ENCODE peak calls at places on chromosomes 13 and 19, in eight cellular contexts. One of them, this sample, is unnamed.

GRCh38 chr13:49760555-49760954 is 31.9 kb downstream of the KPNA3 start:
- DNase-seq in choroid plexus epithelial cell: no peak
- DNase-seq in endodermal cell: no peak
- DNase-seq in fibroblast of villous mesenchyme: no peak
- DNase-seq in body of pancreas: no peak
- DNase-seq in heart left ventricle: no peak
- DNase-seq in psoas muscle: no peak
- DNase-seq in ovary: no peak
- DNase-seq in this sample: no peak

GRCh38 chr19:38247734-38248268 is 8.4 kb downstream of the PPP1R14A start:
- DNase-seq in choroid plexus epithelial cell: no peak
- DNase-seq in endodermal cell: peak
- DNase-seq in fibroblast of villous mesenchyme: no peak
- DNase-seq in body of pancreas: no peak
- DNase-seq in heart left ventricle: no peak
- DNase-seq in psoas muscle: no peak
- DNase-seq in ovary: no peak
- DNase-seq in this sample: peak

GRCh38 chr19:11437955-11438354 is 2.5 kb downstream of the PRKCSH start:
- DNase-seq in choroid plexus epithelial cell: no peak
- DNase-seq in endodermal cell: no peak
- DNase-seq in fibroblast of villous mesenchyme: no peak
- DNase-seq in body of pancreas: no peak
- DNase-seq in heart left ventricle: no peak
- DNase-seq in psoas muscle: no peak
- DNase-seq in ovary: no peak
- DNase-seq in this sample: no peak

GRCh38 chr19:44745386-44745831 is 3.1 kb upstream of the BCL3 start:
- DNase-seq in choroid plexus epithelial cell: peak
- DNase-seq in endodermal cell: peak
- DNase-seq in fibroblast of villous mesenchyme: peak
- DNase-seq in body of pancreas: peak
- DNase-seq in heart left ventricle: peak
- DNase-seq in psoas muscle: peak
- DNase-seq in ovary: peak
- DNase-seq in this sample: peak

GRCh38 chr19:10230904-10231623 is at the start of gene S1PR2:
- DNase-seq in choroid plexus epithelial cell: peak
- DNase-seq in endodermal cell: peak
- DNase-seq in fibroblast of villous mesenchyme: peak
- DNase-seq in body of pancreas: peak
- DNase-seq in heart left ventricle: peak
- DNase-seq in psoas muscle: peak
- DNase-seq in ovary: peak
- DNase-seq in this sample: peak

GRCh38 chr13:60562081-60562764 is 165.2 kb downstream of the TDRD3 start:
- DNase-seq in choroid plexus epithelial cell: peak
- DNase-seq in endodermal cell: no peak
- DNase-seq in fibroblast of villous mesenchyme: no peak
- DNase-seq in body of pancreas: no peak
- DNase-seq in heart left ventricle: no peak
- DNase-seq in psoas muscle: no peak
- DNase-seq in ovary: no peak
- DNase-seq in this sample: peak

GRCh38 chr13:51330741-51331140 is 8.8 kb upstream of the SERPINE3 start:
- DNase-seq in choroid plexus epithelial cell: no peak
- DNase-seq in endodermal cell: no peak
- DNase-seq in fibroblast of villous mesenchyme: peak
- DNase-seq in body of pancreas: no peak
- DNase-seq in heart left ventricle: no peak
- DNase-seq in psoas muscle: no peak
- DNase-seq in ovary: no peak
- DNase-seq in this sample: peak

GRCh38 chr19:20167020-20167644 is at the start of gene ZNF486:
- DNase-seq in choroid plexus epithelial cell: peak
- DNase-seq in endodermal cell: peak
- DNase-seq in fibroblast of villous mesenchyme: peak
- DNase-seq in body of pancreas: peak
- DNase-seq in heart left ventricle: peak
- DNase-seq in psoas muscle: peak
- DNase-seq in ovary: peak
- DNase-seq in this sample: peak

GRCh38 chr19:17489392-17490030 is 19.2 kb downstream of the SLC27A1 start:
- DNase-seq in choroid plexus epithelial cell: no peak
- DNase-seq in endodermal cell: no peak
- DNase-seq in fibroblast of villous mesenchyme: no peak
- DNase-seq in body of pancreas: no peak
- DNase-seq in heart left ventricle: no peak
- DNase-seq in psoas muscle: no peak
- DNase-seq in ovary: no peak
- DNase-seq in this sample: no peak

GRCh38 chr13:110421696-110422395 is 114.8 kb downstream of the COL4A2 start:
- DNase-seq in choroid plexus epithelial cell: peak
- DNase-seq in endodermal cell: no peak
- DNase-seq in fibroblast of villous mesenchyme: peak
- DNase-seq in body of pancreas: no peak
- DNase-seq in heart left ventricle: no peak
- DNase-seq in psoas muscle: no peak
- DNase-seq in ovary: no peak
- DNase-seq in this sample: peak

GRCh38 chr13:101511766-101512165 is 59.3 kb downstream of the ITGBL1 start:
- DNase-seq in choroid plexus epithelial cell: no peak
- DNase-seq in endodermal cell: no peak
- DNase-seq in fibroblast of villous mesenchyme: no peak
- DNase-seq in body of pancreas: no peak
- DNase-seq in heart left ventricle: no peak
- DNase-seq in psoas muscle: no peak
- DNase-seq in ovary: no peak
- DNase-seq in this sample: peak

GRCh38 chr19:2490659-2491058 is 14.7 kb downstream of the GADD45B start:
- DNase-seq in choroid plexus epithelial cell: no peak
- DNase-seq in endodermal cell: no peak
- DNase-seq in fibroblast of villous mesenchyme: no peak
- DNase-seq in body of pancreas: no peak
- DNase-seq in heart left ventricle: no peak
- DNase-seq in psoas muscle: no peak
- DNase-seq in ovary: no peak
- DNase-seq in this sample: no peak

GRCh38 chr13:45341799-45342584 is 1.0 kb upstream of the TPT1 start:
- DNase-seq in choroid plexus epithelial cell: peak
- DNase-seq in endodermal cell: no peak
- DNase-seq in fibroblast of villous mesenchyme: peak
- DNase-seq in body of pancreas: peak
- DNase-seq in heart left ventricle: no peak
- DNase-seq in psoas muscle: peak
- DNase-seq in ovary: peak
- DNase-seq in this sample: peak

GRCh38 chr13:43305416-43305815 is 282.0 kb downstream of the DNAJC15 start:
- DNase-seq in choroid plexus epithelial cell: no peak
- DNase-seq in endodermal cell: no peak
- DNase-seq in fibroblast of villous mesenchyme: no peak
- DNase-seq in body of pancreas: no peak
- DNase-seq in heart left ventricle: no peak
- DNase-seq in psoas muscle: no peak
- DNase-seq in ovary: no peak
- DNase-seq in this sample: peak

DNA sequence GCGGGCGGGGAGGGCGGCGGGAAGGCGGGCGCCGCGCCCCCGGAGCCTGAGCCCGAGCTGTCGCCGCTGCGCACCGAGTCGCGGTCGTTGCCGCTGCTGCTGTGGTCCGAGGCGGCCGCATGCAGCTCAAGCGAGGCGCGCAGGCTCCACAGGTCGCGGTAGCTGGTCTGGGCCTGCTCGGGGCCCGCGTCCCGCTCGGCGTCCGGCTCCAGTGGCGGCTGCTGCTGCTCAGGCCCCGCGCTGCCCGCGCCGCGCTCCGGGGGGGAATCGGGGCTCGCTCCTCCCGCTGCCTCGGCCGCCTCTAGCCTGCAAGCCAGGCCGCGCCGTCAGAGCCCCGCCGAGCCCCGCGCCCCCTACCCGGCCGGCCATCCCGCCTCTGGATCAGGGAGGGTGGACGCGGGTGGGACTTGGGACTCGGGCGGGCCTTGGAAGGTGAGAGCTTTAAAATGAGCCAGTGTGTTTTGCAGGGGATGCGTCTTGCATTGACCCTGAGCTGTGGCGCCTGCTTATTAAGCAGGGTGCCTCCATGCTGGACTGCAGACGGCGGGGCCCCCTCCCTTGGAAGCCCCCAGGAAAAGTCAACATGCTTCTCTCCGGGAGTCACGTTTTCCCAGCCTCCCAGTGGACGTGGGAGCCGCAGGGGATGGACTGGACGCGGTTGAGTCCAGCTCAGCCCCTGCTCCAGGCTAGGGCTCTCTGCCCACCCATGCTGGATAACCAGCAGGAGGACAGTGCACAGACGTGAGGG is 7.8 kb downstream of the CBARP start:
- DNase-seq in choroid plexus epithelial cell: no peak
- DNase-seq in endodermal cell: no peak
- DNase-seq in fibroblast of villous mesenchyme: no peak
- DNase-seq in body of pancreas: no peak
- DNase-seq in heart left ventricle: no peak
- DNase-seq in psoas muscle: no peak
- DNase-seq in ovary: no peak
- DNase-seq in this sample: no peak
- H3K4me3 ChIP-seq in choroid plexus epithelial cell: no peak
- H3K4me3 ChIP-seq in endodermal cell: no peak
- H3K4me3 ChIP-seq in fibroblast of villous mesenchyme: no peak
- H3K4me3 ChIP-seq in body of pancreas: no peak
- H3K4me3 ChIP-seq in heart left ventricle: no peak
- H3K4me3 ChIP-seq in psoas muscle: no peak
- H3K4me3 ChIP-seq in ovary: no peak
- H3K4me3 ChIP-seq in this sample: no peak

GRCh38 chr13:92769064-92769463 is 457.5 kb upstream of the GPC6 start:
- DNase-seq in choroid plexus epithelial cell: peak
- DNase-seq in endodermal cell: no peak
- DNase-seq in fibroblast of villous mesenchyme: peak
- DNase-seq in body of pancreas: no peak
- DNase-seq in heart left ventricle: no peak
- DNase-seq in psoas muscle: no peak
- DNase-seq in ovary: no peak
- DNase-seq in this sample: peak
- TF ChIP-seq CTCF in choroid plexus epithelial cell: no peak
- TF ChIP-seq CTCF in endodermal cell: no peak
- TF ChIP-seq CTCF in fibroblast of villous mesenchyme: no peak
- TF ChIP-seq CTCF in body of pancreas: no peak
- TF ChIP-seq CTCF in heart left ventricle: no peak
- TF ChIP-seq CTCF in psoas muscle: no peak
- TF ChIP-seq CTCF in ovary: no peak
- TF ChIP-seq CTCF in this sample: no peak

DNA sequence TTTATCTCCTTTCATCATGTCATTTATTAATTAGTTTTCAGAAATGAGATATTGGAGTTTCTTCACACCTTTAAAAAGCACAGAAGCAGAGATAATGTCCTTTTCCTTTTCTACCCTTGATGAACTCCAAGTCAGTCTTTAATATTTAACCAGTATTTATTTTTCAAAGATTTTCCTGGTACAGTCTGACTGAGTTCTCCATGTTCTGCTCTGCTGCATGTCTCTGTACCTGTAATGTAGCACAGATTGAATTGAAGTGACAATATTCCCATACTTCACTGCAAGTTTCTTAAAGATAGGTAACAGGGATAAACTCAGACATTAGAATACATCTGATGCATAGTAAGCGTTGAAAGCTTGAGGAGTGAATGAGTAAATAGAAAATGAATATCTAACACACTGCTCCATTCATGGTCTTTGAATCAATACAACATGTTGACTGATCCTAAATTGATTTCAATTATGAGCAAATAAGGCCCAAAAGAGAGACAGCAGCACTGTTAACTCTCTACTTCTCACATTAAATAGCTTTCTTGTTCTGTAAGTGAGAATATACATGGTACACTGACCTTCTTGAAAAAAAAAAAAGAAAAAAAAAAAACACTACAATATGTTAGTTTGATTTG is 1323.6 kb upstream of the PRR20A start:
- DNase-seq in choroid plexus epithelial cell: no peak
- DNase-seq in endodermal cell: no peak
- DNase-seq in fibroblast of villous mesenchyme: no peak
- DNase-seq in body of pancreas: no peak
- DNase-seq in heart left ventricle: no peak
- DNase-seq in psoas muscle: no peak
- DNase-seq in ovary: no peak
- DNase-seq in this sample: no peak
- H3K4me3 ChIP-seq in choroid plexus epithelial cell: no peak
- H3K4me3 ChIP-seq in endodermal cell: no peak
- H3K4me3 ChIP-seq in fibroblast of villous mesenchyme: no peak
- H3K4me3 ChIP-seq in body of pancreas: no peak
- H3K4me3 ChIP-seq in heart left ventricle: no peak
- H3K4me3 ChIP-seq in psoas muscle: no peak
- H3K4me3 ChIP-seq in ovary: no peak
- H3K4me3 ChIP-seq in this sample: no peak

DNA sequence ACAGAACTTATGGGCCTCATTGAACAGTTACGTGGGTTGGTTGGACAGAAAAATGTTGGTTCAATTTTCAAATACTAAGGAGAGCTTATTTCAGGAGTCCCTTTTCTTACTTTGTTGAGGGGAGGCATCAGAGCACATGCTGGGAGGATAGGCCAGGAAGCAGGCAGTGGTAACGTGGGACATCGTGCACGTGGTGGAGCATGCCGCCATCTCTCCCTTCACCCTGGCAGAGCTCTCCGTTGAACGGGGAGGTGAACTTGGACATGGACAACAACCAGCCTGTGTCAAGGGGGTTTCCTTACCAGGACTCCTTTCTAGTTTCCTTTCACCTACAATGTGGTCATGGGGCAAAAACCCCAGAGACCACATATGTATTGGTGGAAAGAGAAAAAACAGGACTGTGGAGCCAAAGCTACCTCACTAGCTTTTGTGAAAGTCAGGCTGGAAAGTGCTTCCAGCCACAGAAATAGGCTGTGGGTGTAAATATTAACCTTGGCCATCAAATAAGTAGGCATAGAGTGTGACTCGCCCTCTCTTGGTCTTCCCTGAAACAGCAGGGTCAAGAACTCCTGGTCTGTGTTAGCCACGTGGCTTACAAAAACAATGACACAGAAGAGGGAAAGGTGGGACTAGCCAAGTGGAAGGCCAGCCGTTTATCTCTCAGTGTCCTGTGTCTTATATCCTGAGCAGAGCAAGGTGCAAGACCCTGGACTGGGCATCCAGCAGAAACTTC is 14.4 kb downstream of the MICOS13 start:
- DNase-seq in choroid plexus epithelial cell: peak
- DNase-seq in endodermal cell: no peak
- DNase-seq in fibroblast of villous mesenchyme: peak
- DNase-seq in body of pancreas: no peak
- DNase-seq in heart left ventricle: no peak
- DNase-seq in psoas muscle: no peak
- DNase-seq in ovary: no peak
- DNase-seq in this sample: peak
- TF ChIP-seq CTCF in choroid plexus epithelial cell: peak
- TF ChIP-seq CTCF in endodermal cell: peak
- TF ChIP-seq CTCF in fibroblast of villous mesenchyme: peak
- TF ChIP-seq CTCF in body of pancreas: no peak
- TF ChIP-seq CTCF in heart left ventricle: no peak
- TF ChIP-seq CTCF in psoas muscle: no peak
- TF ChIP-seq CTCF in ovary: no peak
- TF ChIP-seq CTCF in this sample: peak